ENCODE peak calls at places on chromosomes 11 and 22, in nine cellular contexts. B, X, N, G, I, T, M, W and K are unnamed samples.

GRCh38 chr22:22201185-22201924 is 43.2 kb upstream of the VPREB1 start:
- DNase-seq in N (peak; percentile 84), W (no peak), B (peak; percentile 74), X (peak; percentile 26), M (peak; percentile 45), G (peak; percentile 77), T (no peak), I (no peak), K (no peak)

GRCh38 chr11:120817131-120817530 is 206.8 kb upstream of the TBCEL start:
- DNase-seq in X (no peak), G (no peak), W (no peak), T (no peak), M (no peak), I (no peak), B (no peak), N (no peak), K (no peak)

GRCh38 chr11:45432910-45433309 is 146.8 kb upstream of the SYT13 start:
- DNase-seq in G (no peak), T (no peak), N (no peak), W (no peak), M (no peak), B (no peak), I (no peak), X (no peak), K (no peak)

GRCh38 chr22:19037282-19038163 is 84.7 kb downstream of the DGCR2 start:
- DNase-seq in N (no peak), I (no peak), X (no peak), B (no peak), M (no peak), W (no peak), G (peak; percentile 61), T (no peak), K (no peak)

GRCh38 chr22:49310354-49310753 is 517.3 kb downstream of the BRD1 start:
- DNase-seq in N (no peak), M (no peak), B (no peak), T (no peak), I (no peak), W (no peak), G (no peak), X (no peak), K (peak; percentile 24)

GRCh38 chr11:36566407-36567053 is 1.3 kb upstream of the RAG1 start:
- DNase-seq in X (no peak), G (no peak), B (no peak), W (no peak), N (peak; percentile 12), I (no peak), T (no peak), M (no peak), K (no peak)

GRCh38 chr11:2697871-2698270 is 1.9 kb downstream of the KCNQ1OT1 start:
- DNase-seq in M (no peak), G (no peak), X (no peak), W (no peak), T (no peak), B (no peak), I (no peak), N (no peak), K (no peak)

GRCh38 chr11:68043029-68043348 is 4.2 kb downstream of the TCIRG1 start:
- DNase-seq in T (no peak), G (no peak), I (no peak), X (no peak), M (no peak), N (no peak), B (no peak), W (no peak), K (peak; percentile 87)

GRCh38 chr11:27444801-27445215 is 27.8 kb downstream of the LGR4 start:
- DNase-seq in X (peak; percentile 62), I (no peak), M (no peak), B (no peak), T (no peak), W (no peak), N (no peak), G (no peak), K (no peak)